ENCODE peak calls at places on chromosomes 4 and X, in eight cellular contexts. V is GM23338; M is heart left ventricle; Z is heart right ventricle; A is neural progenitor cell; P is left ventricle myocardium inferior; G is adrenal gland; U is CD8-positive, alpha-beta T cell. N is an unnamed sample.

GRCh38 chr4:2304877-2305561 is 43.1 kb upstream of the MXD4 start:
- DNase-seq in U (no peak), A (no peak), P (no peak), M (peak), V (no peak), Z (no peak), G (no peak), N (no peak)

GRCh38 chr4:121669163-121669550 is 27.6 kb downstream of the ANXA5 start:
- DNase-seq in G (no peak), Z (no peak), P (no peak), U (no peak), M (no peak), V (no peak), A (no peak), N (no peak)

GRCh38 chr4:47499705-47500104 is 14.6 kb downstream of the ATP10D start:
- DNase-seq in G (no peak), U (no peak), M (no peak), Z (no peak), V (no peak), A (no peak), P (no peak), N (no peak)

GRCh38 chr4:89222171-89222570 is 85.4 kb downstream of the GPRIN3 start:
- DNase-seq in V (no peak), Z (no peak), A (no peak), M (no peak), P (no peak), U (no peak), G (no peak), N (no peak)

GRCh38 chr4:25842229-25842840 is 20.5 kb downstream of the SEL1L3 start:
- DNase-seq in A (peak), M (no peak), P (no peak), V (peak), G (no peak), Z (no peak), U (peak), N (peak)

GRCh38 chr4:48137766-48138349 is 3.8 kb upstream of the TXK start:
- DNase-seq in G (no peak), Z (no peak), A (no peak), P (no peak), V (no peak), U (no peak), M (no peak), N (no peak)

GRCh38 chr4:153143527-153144348 is 60.5 kb upstream of the TRIM2 start:
- DNase-seq in P (no peak), U (no peak), A (no peak), Z (no peak), G (no peak), V (peak), M (no peak), N (no peak)

GRCh38 chr4:142581891-142582290 is 264.2 kb downstream of the INPP4B start:
- DNase-seq in M (no peak), A (no peak), V (no peak), P (no peak), Z (no peak), G (no peak), U (no peak), N (no peak)

GRCh38 chrX:134545524-134545923 is 85.6 kb downstream of the HPRT1 start:
- DNase-seq in A (no peak), Z (no peak), P (no peak), G (no peak), V (peak), M (no peak), U (no peak), N (no peak)
- H3K27ac ChIP-seq in A (no peak), Z (no peak), P (no peak), G (no peak), V (no peak), M (no peak), U (no peak), N (no peak)

DNA sequence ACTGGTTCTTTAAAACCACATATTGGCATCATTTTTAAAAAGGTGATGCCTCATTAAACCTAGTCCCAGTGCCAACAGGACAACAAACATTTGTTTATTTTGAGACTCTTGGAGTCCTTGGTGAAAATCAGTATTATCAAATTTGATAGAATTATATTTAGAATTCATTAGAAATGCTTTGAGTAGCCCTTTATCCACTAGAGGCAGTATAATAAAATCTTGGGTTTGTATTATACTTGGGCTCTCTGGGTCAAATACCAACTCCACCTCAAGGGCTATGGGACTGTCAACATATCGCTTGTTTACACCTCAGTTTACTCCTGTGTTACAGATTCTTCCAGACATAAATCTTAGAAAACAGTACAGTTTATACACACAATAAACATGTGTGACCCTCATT is 335.7 kb upstream of the FSTL5 start:
- DNase-seq in G (no peak), V (peak), A (no peak), U (no peak), Z (no peak), P (no peak), M (no peak), N (no peak)
- TF ChIP-seq CTCF in G (no peak), V (peak), A (peak), U (no peak), Z (peak), P (peak), M (peak), N (no peak)

GRCh38 chr4:158131037-158131436 is 41.8 kb downstream of the GASK1B start:
- DNase-seq in M (no peak), V (no peak), Z (no peak), P (no peak), A (no peak), U (no peak), G (no peak), N (no peak)
- H3K27ac ChIP-seq in M (no peak), V (no peak), Z (no peak), P (peak), A (no peak), U (no peak), G (no peak), N (no peak)

DNA sequence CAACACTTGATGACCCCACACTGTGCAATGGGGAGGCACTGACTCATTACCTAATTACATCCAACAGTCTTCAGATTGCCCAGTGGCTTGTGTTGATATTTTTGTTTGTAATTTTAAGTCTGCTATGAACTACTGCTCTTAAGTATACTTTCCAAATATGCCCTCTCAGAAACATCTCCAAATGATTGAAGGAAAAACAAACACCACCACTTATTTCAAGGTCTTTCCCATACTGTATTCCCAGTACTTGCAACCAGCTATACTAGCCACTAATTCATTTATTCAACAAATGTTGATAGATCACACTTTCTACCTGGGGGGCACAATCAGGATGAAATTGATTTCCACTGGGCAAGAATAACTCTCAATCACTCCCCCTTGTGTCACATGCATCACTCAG is 302.2 kb upstream of the CPEB2 start:
- DNase-seq in Z (no peak), P (no peak), U (no peak), G (no peak), V (no peak), M (no peak), A (no peak), N (no peak)
- TF ChIP-seq CTCF in Z (no peak), P (no peak), U (no peak), G (no peak), V (peak), M (no peak), A (peak), N (no peak)

GRCh38 chr4:168656055-168656660 is 159.3 kb downstream of the PALLD start:
- DNase-seq in G (no peak), V (no peak), U (no peak), M (no peak), Z (no peak), A (no peak), P (no peak), N (no peak)

GRCh38 chr4:168652818-168653217 is 156.0 kb downstream of the PALLD start:
- DNase-seq in M (no peak), A (no peak), G (no peak), U (no peak), V (no peak), Z (no peak), P (no peak), N (no peak)

GRCh38 chr4:168654206-168655174 is 157.6 kb downstream of the PALLD start:
- DNase-seq in A (no peak), P (no peak), Z (no peak), V (peak), U (no peak), M (no peak), G (no peak), N (no peak)

GRCh38 chr4:168656946-168657473 is 160.2 kb downstream of the PALLD start:
- DNase-seq in M (no peak), V (no peak), A (no peak), P (no peak), U (no peak), Z (no peak), G (no peak), N (no peak)

DNA sequence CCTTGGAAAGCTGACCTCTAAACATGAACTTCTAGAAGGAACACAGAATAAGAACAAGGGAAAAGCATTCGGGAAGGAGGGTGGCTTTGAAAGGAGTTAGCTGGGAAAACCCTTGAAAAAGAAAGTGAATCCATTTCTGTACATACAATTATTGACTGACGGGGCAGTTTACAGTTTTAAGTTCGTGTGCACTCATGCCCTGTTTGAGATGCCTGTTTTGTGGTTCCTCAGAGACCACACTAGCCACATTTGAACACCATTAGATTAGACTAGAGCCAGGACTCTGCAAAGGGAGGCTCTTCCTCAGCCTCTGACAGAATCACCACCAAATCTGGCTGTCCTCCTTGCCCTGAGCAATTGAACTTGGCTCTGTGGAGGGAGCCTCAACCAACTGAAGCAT is 158.3 kb downstream of the PALLD start:
- DNase-seq in M (no peak), A (no peak), Z (no peak), G (no peak), P (no peak), U (no peak), V (no peak), N (no peak)
- H3K27ac ChIP-seq in M (no peak), A (no peak), Z (no peak), G (no peak), P (no peak), U (no peak), V (no peak), N (no peak)

DNA sequence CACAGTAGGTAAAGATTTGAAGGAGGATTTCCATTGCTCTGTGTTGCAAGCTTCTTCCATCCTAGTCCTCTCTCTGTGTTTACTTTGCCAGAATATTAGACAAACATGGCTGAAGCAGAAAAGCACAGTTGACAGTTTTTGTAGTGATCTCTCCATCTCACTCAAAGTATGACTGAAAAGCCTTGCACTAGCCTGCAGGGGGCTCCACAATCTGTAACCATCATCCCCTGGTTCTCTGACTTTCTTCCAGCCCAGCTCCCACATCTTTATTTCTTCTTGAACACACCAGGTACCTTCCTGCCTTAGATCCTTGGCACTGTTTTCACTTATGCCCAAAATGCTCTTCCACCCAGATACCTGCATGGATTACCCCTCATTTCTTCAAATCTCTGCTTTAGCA is 34.1 kb upstream of the HHIP start:
- DNase-seq in M (no peak), G (no peak), P (no peak), V (peak), Z (no peak), A (peak), U (no peak), N (no peak)
- TF ChIP-seq CTCF in M (no peak), G (no peak), P (peak), V (peak), Z (no peak), A (peak), U (no peak), N (no peak)

GRCh38 chr4:137909910-137910309 is 332.2 kb downstream of the SLC7A11 start:
- DNase-seq in A (no peak), G (no peak), Z (no peak), U (no peak), P (no peak), V (peak), M (no peak), N (no peak)
- H3K27ac ChIP-seq in A (no peak), G (no peak), Z (no peak), U (no peak), P (no peak), V (no peak), M (no peak), N (no peak)

DNA sequence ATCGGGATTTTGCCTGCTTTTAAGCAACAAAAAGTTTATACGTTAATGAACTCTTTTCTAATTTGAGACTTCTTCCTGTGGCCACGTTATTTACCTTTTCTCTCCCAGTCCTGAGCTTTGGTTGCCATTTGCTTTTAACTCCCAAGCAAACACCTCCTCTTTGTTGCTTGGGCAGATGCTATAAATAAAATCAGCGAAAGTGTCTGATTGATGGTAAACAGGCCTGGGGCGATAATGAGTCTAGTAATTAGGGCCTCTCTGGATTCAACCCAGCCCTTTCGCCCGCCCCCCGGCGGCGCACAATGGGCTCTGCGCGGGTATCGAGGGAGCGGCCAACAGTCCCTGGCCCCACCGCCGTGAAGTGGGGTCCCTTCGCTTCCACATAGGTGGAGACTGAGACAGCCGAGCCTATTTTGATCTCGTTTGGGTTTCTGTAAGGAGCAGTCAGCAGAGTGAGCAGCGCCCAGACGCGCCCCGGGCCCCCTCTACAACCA is 791 bp downstream of the CLGN start:
- DNase-seq in P (peak), M (peak), V (peak), G (no peak), Z (peak), A (peak), U (no peak), N (no peak)
- TF ChIP-seq CTCF in P (no peak), M (no peak), V (peak), G (no peak), Z (no peak), A (peak), U (no peak), N (no peak)